ENCODE peak calls at places on chromosomes 12 and 14, in ten cellular contexts. H, Q, P, C, I, T, A, F, R and O are unnamed samples.

GRCh38 chr12:39605501-39605900 is 14.1 kb downstream of the ABCD2 start:
- DNase-seq in I (no peak), C (peak), A (no peak), H (no peak), P (peak), F (no peak), R (no peak), T (peak), Q (peak), O (peak)

GRCh38 chr12:92360543-92360942 is 214.9 kb upstream of the BTG1 start:
- DNase-seq in H (no peak), Q (peak), F (no peak), T (no peak), I (no peak), A (no peak), R (no peak), P (no peak), C (peak), O (no peak)

GRCh38 chr12:81222841-81223595 is 145.1 kb downstream of the ACSS3 start:
- DNase-seq in A (no peak), H (no peak), I (no peak), R (no peak), P (no peak), C (peak), F (no peak), T (no peak), Q (no peak), O (no peak)

GRCh38 chr12:16531623-16532022 is 74.3 kb downstream of the LMO3 start:
- DNase-seq in C (peak), Q (no peak), R (no peak), H (no peak), P (no peak), I (no peak), T (no peak), F (no peak), A (peak), O (peak)

GRCh38 chr12:107983871-107984480 is 145.1 kb upstream of the WSCD2 start:
- DNase-seq in I (no peak), R (no peak), F (no peak), T (peak), Q (peak), C (no peak), H (no peak), P (peak), A (no peak), O (no peak)

GRCh38 chr14:93032301-93032929 is 83.3 kb downstream of the ITPK1 start:
- DNase-seq in T (no peak), F (no peak), P (no peak), R (no peak), C (no peak), A (no peak), H (no peak), Q (peak), I (no peak), O (no peak)

GRCh38 chr12:92739099-92739498 is 36.3 kb downstream of the PLEKHG7 start:
- DNase-seq in P (peak), F (no peak), R (no peak), I (no peak), C (peak), T (no peak), A (no peak), Q (peak), H (no peak), O (no peak)

GRCh38 chr14:36952702-36953101 is 219.7 kb downstream of the SLC25A21 start:
- DNase-seq in H (no peak), T (peak), A (no peak), Q (peak), P (peak), F (no peak), I (no peak), R (no peak), C (peak), O (no peak)

GRCh38 chr12:6229823-6230222 is 29.6 kb downstream of the CD9 start:
- DNase-seq in P (peak), T (peak), A (no peak), C (peak), H (no peak), I (peak), Q (peak), R (peak), F (peak), O (peak)

GRCh38 chr12:110279976-110280783 is 867 bp upstream of the ATP2A2 start:
- DNase-seq in T (peak), I (peak), A (peak), R (no peak), Q (peak), P (peak), F (peak), C (peak), H (no peak), O (no peak)

GRCh38 chr12:27571463-27571862 is 47.5 kb downstream of the PPFIBP1 start:
- DNase-seq in H (no peak), T (peak), C (peak), P (peak), F (no peak), Q (peak), A (no peak), R (no peak), I (no peak), O (peak)

GRCh38 chr14:76330411-76331327 is 45.3 kb upstream of the ESRRB start:
- DNase-seq in T (no peak), P (no peak), F (no peak), Q (no peak), H (peak), I (no peak), A (no peak), C (no peak), R (no peak), O (no peak)

GRCh38 chr12:10503460-10503859 is 2.2 kb upstream of the EIF2S3B start:
- DNase-seq in P (no peak), C (no peak), A (no peak), T (no peak), F (no peak), R (no peak), H (no peak), I (no peak), Q (no peak), O (no peak)

GRCh38 chr12:6696690-6697583 is 3.7 kb downstream of the PIANP start:
- DNase-seq in R (no peak), H (no peak), A (no peak), T (no peak), Q (no peak), I (no peak), C (no peak), F (no peak), P (no peak), O (no peak)

GRCh38 chr12:70891059-70891632 is 29.4 kb downstream of the PTPRR start:
- DNase-seq in I (no peak), T (no peak), R (no peak), C (no peak), F (no peak), A (no peak), P (no peak), Q (no peak), H (no peak), O (no peak)

GRCh38 chr12:49974677-49975369 is 2.1 kb downstream of the AQP6 start:
- DNase-seq in H (no peak), Q (no peak), R (no peak), T (no peak), I (no peak), F (no peak), A (no peak), C (no peak), P (no peak), O (no peak)

GRCh38 chr12:125201940-125202339 is 136.7 kb downstream of the AACS start:
- DNase-seq in H (no peak), A (no peak), T (no peak), Q (no peak), C (no peak), R (no peak), F (no peak), I (no peak), P (no peak), O (no peak)

GRCh38 chr12:15701212-15701611 is 88.0 kb downstream of the EPS8 start:
- DNase-seq in F (no peak), T (peak), C (peak), I (no peak), H (no peak), P (peak), R (no peak), Q (peak), A (no peak), O (no peak)

GRCh38 chr12:128259556-128260070 is 7.4 kb upstream of the TMEM132C start:
- DNase-seq in R (peak), A (peak), F (no peak), H (no peak), Q (peak), I (peak), T (peak), P (peak), C (no peak), O (no peak)

GRCh38 chr14:99274346-99275221 is 2.6 kb upstream of the BCL11B start:
- DNase-seq in R (peak), I (peak), A (peak), T (peak), H (peak), P (peak), F (no peak), C (peak), Q (peak), O (peak)

GRCh38 chr12:60394680-60395079 is 798.9 kb downstream of the SLC16A7 start:
- DNase-seq in F (no peak), I (no peak), R (no peak), P (peak), A (no peak), H (no peak), Q (peak), T (peak), C (peak), O (peak)

GRCh38 chr12:126233625-126234024 is 1168.4 kb downstream of the AACS start:
- DNase-seq in C (no peak), P (peak), I (no peak), F (no peak), R (no peak), A (no peak), H (no peak), T (no peak), Q (peak), O (no peak)

GRCh38 chr12:16606201-16606849 is 363 bp upstream of the LMO3 start:
- DNase-seq in F (no peak), I (no peak), A (peak), T (peak), R (peak), H (peak), C (peak), P (peak), Q (peak), O (no peak)

GRCh38 chr14:23025181-23025788 is 9.4 kb downstream of the PSMB5 start:
- DNase-seq in T (no peak), H (no peak), A (no peak), P (no peak), I (no peak), R (no peak), Q (no peak), C (no peak), F (no peak), O (no peak)

GRCh38 chr14:64704743-64705405 is 650 bp downstream of the PLEKHG3 start:
- DNase-seq in P (no peak), C (peak), Q (no peak), F (no peak), H (peak), A (peak), R (peak), T (no peak), I (no peak), O (no peak)

GRCh38 chr12:124790650-124791400 is 72.8 kb downstream of the SCARB1 start:
- DNase-seq in C (no peak), F (no peak), A (no peak), I (no peak), R (no peak), T (no peak), Q (no peak), P (no peak), H (no peak), O (no peak)

DNA sequence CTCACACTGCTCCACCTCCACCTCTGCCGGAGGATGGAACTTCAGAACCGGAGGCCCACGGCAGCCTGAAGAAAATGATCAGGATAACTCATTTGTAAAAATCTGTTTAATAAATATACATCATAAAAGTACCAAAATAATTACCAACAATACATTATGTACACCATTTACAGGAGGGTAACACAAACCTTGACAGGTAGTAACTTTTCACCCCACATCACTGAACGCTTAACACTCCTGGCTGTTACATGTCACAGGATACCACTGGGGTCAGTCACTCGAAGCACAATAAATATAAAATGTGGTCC is 3.2 kb downstream of the NFKBIA start:
- DNase-seq in F (no peak), P (no peak), A (no peak), H (no peak), T (no peak), R (no peak), C (no peak), Q (no peak), I (no peak), O (no peak)
- H3K4me3 ChIP-seq in F (peak), P (peak), A (no peak), H (peak), T (no peak), R (peak), C (peak), Q (peak), I (peak), O (peak)

GRCh38 chr14:35299708-35300107 is 7.5 kb downstream of the PSMA6 start:
- DNase-seq in T (no peak), F (no peak), P (no peak), A (no peak), C (no peak), H (no peak), R (no peak), Q (peak), I (no peak), O (no peak)

GRCh38 chr14:35297677-35298076 is 5.5 kb downstream of the PSMA6 start:
- DNase-seq in T (no peak), I (no peak), Q (no peak), F (no peak), R (no peak), H (no peak), A (no peak), P (no peak), C (no peak), O (no peak)

GRCh38 chr14:35301334-35302210 is 9.4 kb downstream of the PSMA6 start:
- DNase-seq in P (no peak), T (no peak), F (no peak), I (no peak), H (no peak), Q (no peak), C (no peak), R (no peak), A (no peak), O (no peak)

GRCh38 chr14:35302211-35302528 is 10.0 kb downstream of the PSMA6 start:
- DNase-seq in P (no peak), I (no peak), R (no peak), A (no peak), T (no peak), H (no peak), F (no peak), Q (no peak), C (no peak), O (no peak)

DNA sequence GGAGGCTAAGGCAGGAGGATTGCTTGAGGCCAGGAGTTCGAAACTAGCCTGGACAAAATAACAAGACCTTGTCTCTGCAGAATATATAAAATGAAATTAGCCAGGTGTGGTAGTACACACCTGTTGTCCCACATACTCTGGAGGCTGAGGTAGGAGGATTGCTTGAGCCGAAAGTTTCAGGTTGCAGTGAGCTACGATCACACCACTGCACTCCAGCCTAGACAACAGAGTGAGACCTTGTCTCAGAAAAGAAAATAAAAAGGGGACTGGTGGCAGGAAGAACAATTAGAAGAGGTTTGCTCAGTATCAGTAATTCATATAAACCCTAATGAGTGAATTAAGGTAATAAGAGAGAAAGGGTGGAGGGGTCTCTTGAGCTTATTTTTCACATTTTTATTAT is 8.0 kb downstream of the PSMA6 start:
- DNase-seq in A (no peak), Q (no peak), I (no peak), C (no peak), F (no peak), R (no peak), P (no peak), T (no peak), H (no peak), O (no peak)
- TF ChIP-seq CTCF in A (no peak), Q (no peak), I (no peak), C (no peak), F (no peak), R (no peak), P (no peak), T (no peak), H (no peak), O (no peak)

GRCh38 chr12:122965851-122966742 is at the start of gene ABCB9:
- DNase-seq in T (peak), Q (peak), I (peak), C (peak), A (peak), F (peak), H (peak), R (peak), P (peak), O (peak)
- H3K4me3 ChIP-seq in T (peak), Q (peak), I (peak), C (peak), A (peak), F (peak), H (peak), R (peak), P (peak), O (peak)

GRCh38 chr12:123427036-123427769 is 9.3 kb downstream of the RILPL2 start:
- DNase-seq in R (no peak), Q (no peak), I (no peak), T (no peak), C (no peak), F (no peak), A (no peak), P (no peak), H (no peak), O (no peak)

GRCh38 chr12:123421314-123421713 is 15.2 kb downstream of the RILPL2 start:
- DNase-seq in I (no peak), A (no peak), F (no peak), R (no peak), Q (no peak), C (no peak), P (no peak), T (no peak), H (no peak), O (no peak)
- TF ChIP-seq CTCF in I (no peak), A (no peak), F (no peak), R (no peak), Q (no peak), C (no peak), P (no peak), T (no peak), H (no peak), O (peak)

DNA sequence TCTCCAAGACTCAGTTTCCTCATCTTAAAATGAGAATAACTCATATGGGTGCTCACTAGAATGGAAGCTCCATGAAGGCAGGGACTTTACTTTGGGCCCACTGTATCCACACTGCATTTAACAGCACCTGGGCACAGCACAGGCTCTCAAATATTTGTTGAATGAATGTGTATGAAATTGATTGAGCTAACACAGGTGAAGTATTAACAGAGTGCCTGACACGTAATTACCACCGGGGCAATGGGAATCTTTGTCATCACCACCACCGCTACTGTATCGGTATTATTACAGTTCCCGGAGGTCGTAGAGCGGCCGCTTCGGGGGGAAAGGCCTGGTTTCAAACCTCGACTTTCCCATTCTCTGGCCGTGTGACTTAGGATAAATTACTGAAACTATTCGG is 1.2 kb upstream of the RIC8B start:
- DNase-seq in T (no peak), A (no peak), I (no peak), R (no peak), F (no peak), Q (no peak), P (no peak), H (no peak), C (no peak), O (no peak)
- H3K4me3 ChIP-seq in T (peak), A (peak), I (no peak), R (peak), F (peak), Q (peak), P (peak), H (peak), C (peak), O (peak)

GRCh38 chr14:24392327-24393098 is 6.3 kb upstream of the NYNRIN start:
- DNase-seq in H (no peak), R (no peak), F (no peak), T (peak), I (no peak), C (peak), P (peak), A (no peak), Q (peak), O (no peak)
- TF ChIP-seq CTCF in H (no peak), R (no peak), F (no peak), T (peak), I (peak), C (no peak), P (peak), A (peak), Q (peak), O (no peak)

GRCh38 chr14:50229646-50230045 is 1.7 kb downstream of the SOS2 start:
- DNase-seq in F (no peak), A (no peak), P (no peak), I (no peak), Q (no peak), C (no peak), T (no peak), H (no peak), R (no peak), O (no peak)

GRCh38 chr14:50228313-50228712 is 3.1 kb downstream of the SOS2 start:
- DNase-seq in T (no peak), H (no peak), C (no peak), F (no peak), Q (no peak), R (no peak), P (no peak), I (no peak), A (no peak), O (no peak)

GRCh38 chr14:50225974-50226297 is 5.4 kb downstream of the SOS2 start:
- DNase-seq in T (no peak), F (no peak), A (no peak), I (no peak), P (no peak), C (no peak), Q (no peak), H (no peak), R (no peak), O (no peak)

GRCh38 chr14:50222061-50222613 is 9.2 kb downstream of the SOS2 start:
- DNase-seq in I (no peak), Q (peak), F (no peak), R (no peak), P (no peak), T (no peak), H (no peak), A (no peak), C (peak), O (no peak)

DNA sequence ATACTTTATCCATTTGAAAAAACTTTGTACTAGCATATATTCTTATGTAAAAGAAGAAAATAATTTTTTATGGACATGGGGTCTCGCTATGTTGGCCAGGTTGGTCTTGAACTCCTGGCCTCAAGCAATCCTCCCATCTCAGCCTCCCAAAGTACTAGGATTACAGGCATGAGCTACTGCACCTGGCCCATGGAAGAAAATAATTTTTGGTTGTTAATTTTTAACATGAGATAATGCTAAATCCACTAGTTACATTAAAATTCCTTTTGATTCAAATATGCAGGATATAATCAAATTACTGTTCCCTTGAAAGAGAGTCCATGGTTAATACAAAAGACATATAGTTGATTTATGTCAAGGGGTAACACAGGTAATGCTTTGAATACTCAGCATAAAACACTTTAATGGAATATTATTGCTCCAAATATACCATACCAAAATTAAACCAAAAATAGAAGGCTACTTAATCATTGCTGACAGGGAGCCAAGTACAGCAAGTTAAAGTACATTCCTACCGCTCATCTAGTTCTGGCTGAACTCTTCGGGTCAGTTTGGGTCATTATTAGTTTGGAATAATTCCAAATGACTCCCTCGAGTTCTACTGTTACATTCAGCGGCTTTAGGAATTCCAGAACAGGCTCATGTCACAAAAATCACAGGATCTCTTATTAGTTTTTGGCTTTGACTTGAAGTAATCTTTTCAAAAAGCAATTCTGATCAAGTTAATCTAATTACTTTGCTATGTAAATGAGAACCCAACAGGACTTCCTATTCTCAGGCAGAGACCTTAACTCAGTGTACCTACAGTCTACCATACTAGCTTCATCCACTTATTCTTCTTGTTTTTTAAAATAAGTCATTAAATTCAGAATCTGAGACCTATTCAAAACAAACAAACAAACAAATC is 6.1 kb downstream of the SOS2 start:
- DNase-seq in I (no peak), H (no peak), F (no peak), C (peak), T (peak), P (peak), R (no peak), A (peak), Q (peak), O (peak)
- H3K4me3 ChIP-seq in I (no peak), H (no peak), F (no peak), C (peak), T (no peak), P (no peak), R (no peak), A (no peak), Q (no peak), O (peak)